ENCODE peak calls at places on chromosomes 6 and 20, in six cellular contexts. One of them, this sample, is unnamed.

GRCh38 chr6:170008386-170008785 is 257.0 kb downstream of the ERMARD start:
- DNase-seq in uterus: peak; percentile 5
- DNase-seq in stomach: no peak
- DNase-seq in body of pancreas: no peak
- DNase-seq in thoracic aorta: no peak
- DNase-seq in A549: no peak
- DNase-seq in this sample: no peak

GRCh38 chr20:59258103-59258705 is 42.2 kb upstream of the EDN3 start:
- DNase-seq in A549: no peak
- DNase-seq in body of pancreas: no peak
- DNase-seq in thoracic aorta: no peak
- DNase-seq in uterus: no peak
- DNase-seq in stomach: no peak
- DNase-seq in this sample: no peak

GRCh38 chr6:168469198-168469943 is 28.4 kb downstream of the SMOC2 start:
- DNase-seq in thoracic aorta: no peak
- DNase-seq in A549: no peak
- DNase-seq in body of pancreas: no peak
- DNase-seq in stomach: no peak
- DNase-seq in uterus: peak; percentile 69
- DNase-seq in this sample: no peak

GRCh38 chr6:137494281-137494966 is at the start of gene OLIG3:
- DNase-seq in thoracic aorta: no peak
- DNase-seq in A549: no peak
- DNase-seq in stomach: no peak
- DNase-seq in body of pancreas: no peak
- DNase-seq in uterus: no peak
- DNase-seq in this sample: no peak

GRCh38 chr6:710601-711571 is 17.9 kb upstream of the EXOC2 start:
- DNase-seq in stomach: peak; percentile 61
- DNase-seq in uterus: peak; percentile 53
- DNase-seq in A549: peak; percentile 19
- DNase-seq in body of pancreas: peak; percentile 15
- DNase-seq in thoracic aorta: peak; percentile 15
- DNase-seq in this sample: peak; percentile 58

GRCh38 chr6:105892577-105893262 is 193.4 kb upstream of the PRDM1 start:
- DNase-seq in A549: no peak
- DNase-seq in thoracic aorta: no peak
- DNase-seq in stomach: peak; percentile 45
- DNase-seq in body of pancreas: peak; percentile 54
- DNase-seq in uterus: no peak
- DNase-seq in this sample: no peak

GRCh38 chr6:119844385-119844784 is 494.8 kb upstream of the MAN1A1 start:
- DNase-seq in body of pancreas: no peak
- DNase-seq in thoracic aorta: no peak
- DNase-seq in stomach: no peak
- DNase-seq in A549: no peak
- DNase-seq in uterus: no peak
- DNase-seq in this sample: no peak

GRCh38 chr6:121838842-121839241 is 403.4 kb downstream of the GJA1 start:
- DNase-seq in thoracic aorta: no peak
- DNase-seq in A549: no peak
- DNase-seq in uterus: no peak
- DNase-seq in stomach: no peak
- DNase-seq in body of pancreas: no peak
- DNase-seq in this sample: no peak

GRCh38 chr6:41965429-41966213 is 24.0 kb upstream of the CCND3 start:
- DNase-seq in stomach: no peak
- DNase-seq in thoracic aorta: no peak
- DNase-seq in uterus: no peak
- DNase-seq in A549: no peak
- DNase-seq in body of pancreas: no peak
- DNase-seq in this sample: no peak

GRCh38 chr6:10138917-10139316 is 276.0 kb downstream of the TFAP2A start:
- DNase-seq in uterus: no peak
- DNase-seq in thoracic aorta: no peak
- DNase-seq in stomach: no peak
- DNase-seq in body of pancreas: no peak
- DNase-seq in A549: no peak
- DNase-seq in this sample: no peak

GRCh38 chr6:82567621-82568020 is 204.0 kb downstream of the TPBG start:
- DNase-seq in uterus: no peak
- DNase-seq in stomach: no peak
- DNase-seq in thoracic aorta: no peak
- DNase-seq in A549: no peak
- DNase-seq in body of pancreas: no peak
- DNase-seq in this sample: no peak

GRCh38 chr6:83708546-83708969 is 343 bp downstream of the SNAP91 start:
- DNase-seq in thoracic aorta: no peak
- DNase-seq in stomach: no peak
- DNase-seq in uterus: no peak
- DNase-seq in A549: no peak
- DNase-seq in body of pancreas: no peak
- DNase-seq in this sample: no peak

GRCh38 chr20:63090682-63091571 is 84.2 kb upstream of the BHLHE23 start:
- DNase-seq in thoracic aorta: no peak
- DNase-seq in A549: no peak
- DNase-seq in stomach: no peak
- DNase-seq in uterus: peak; percentile 7
- DNase-seq in body of pancreas: no peak
- DNase-seq in this sample: peak; percentile 29

GRCh38 chr6:296151-297122 is 4.2 kb downstream of the DUSP22 start:
- DNase-seq in uterus: no peak
- DNase-seq in body of pancreas: no peak
- DNase-seq in thoracic aorta: no peak
- DNase-seq in stomach: no peak
- DNase-seq in A549: no peak
- DNase-seq in this sample: peak; percentile 68

GRCh38 chr6:99573980-99574617 is 5.6 kb upstream of the CCNC start:
- DNase-seq in stomach: no peak
- DNase-seq in body of pancreas: no peak
- DNase-seq in uterus: no peak
- DNase-seq in A549: no peak
- DNase-seq in thoracic aorta: no peak
- DNase-seq in this sample: no peak

GRCh38 chr6:99563056-99563723 is 5.3 kb downstream of the CCNC start:
- DNase-seq in body of pancreas: no peak
- DNase-seq in A549: no peak
- DNase-seq in stomach: no peak
- DNase-seq in uterus: no peak
- DNase-seq in thoracic aorta: no peak
- DNase-seq in this sample: no peak

GRCh38 chr6:99568103-99568933 is at the start of gene CCNC:
- DNase-seq in body of pancreas: peak; percentile 94
- DNase-seq in A549: peak; percentile 87
- DNase-seq in stomach: peak; percentile 93
- DNase-seq in uterus: peak; percentile 95
- DNase-seq in thoracic aorta: peak; percentile 66
- DNase-seq in this sample: peak; percentile 94
- TF ChIP-seq CTCF in body of pancreas: no peak
- TF ChIP-seq CTCF in A549: no peak
- TF ChIP-seq CTCF in stomach: no peak
- TF ChIP-seq CTCF in uterus: no peak
- TF ChIP-seq CTCF in thoracic aorta: no peak
- TF ChIP-seq CTCF in this sample: no peak

GRCh38 chr20:32037929-32038328 is 14.1 kb upstream of the HCK start:
- DNase-seq in A549: no peak
- DNase-seq in stomach: no peak
- DNase-seq in body of pancreas: no peak
- DNase-seq in uterus: no peak
- DNase-seq in thoracic aorta: no peak
- DNase-seq in this sample: no peak

GRCh38 chr20:32035398-32035852 is 16.6 kb upstream of the HCK start:
- DNase-seq in thoracic aorta: no peak
- DNase-seq in stomach: no peak
- DNase-seq in uterus: no peak
- DNase-seq in body of pancreas: no peak
- DNase-seq in A549: no peak
- DNase-seq in this sample: no peak

GRCh38 chr20:32034581-32035397 is 17.3 kb upstream of the HCK start:
- DNase-seq in A549: no peak
- DNase-seq in uterus: no peak
- DNase-seq in body of pancreas: no peak
- DNase-seq in stomach: no peak
- DNase-seq in thoracic aorta: no peak
- DNase-seq in this sample: no peak

GRCh38 chr20:32036252-32036651 is 15.8 kb upstream of the HCK start:
- DNase-seq in thoracic aorta: no peak
- DNase-seq in A549: no peak
- DNase-seq in uterus: no peak
- DNase-seq in stomach: no peak
- DNase-seq in body of pancreas: no peak
- DNase-seq in this sample: no peak

DNA sequence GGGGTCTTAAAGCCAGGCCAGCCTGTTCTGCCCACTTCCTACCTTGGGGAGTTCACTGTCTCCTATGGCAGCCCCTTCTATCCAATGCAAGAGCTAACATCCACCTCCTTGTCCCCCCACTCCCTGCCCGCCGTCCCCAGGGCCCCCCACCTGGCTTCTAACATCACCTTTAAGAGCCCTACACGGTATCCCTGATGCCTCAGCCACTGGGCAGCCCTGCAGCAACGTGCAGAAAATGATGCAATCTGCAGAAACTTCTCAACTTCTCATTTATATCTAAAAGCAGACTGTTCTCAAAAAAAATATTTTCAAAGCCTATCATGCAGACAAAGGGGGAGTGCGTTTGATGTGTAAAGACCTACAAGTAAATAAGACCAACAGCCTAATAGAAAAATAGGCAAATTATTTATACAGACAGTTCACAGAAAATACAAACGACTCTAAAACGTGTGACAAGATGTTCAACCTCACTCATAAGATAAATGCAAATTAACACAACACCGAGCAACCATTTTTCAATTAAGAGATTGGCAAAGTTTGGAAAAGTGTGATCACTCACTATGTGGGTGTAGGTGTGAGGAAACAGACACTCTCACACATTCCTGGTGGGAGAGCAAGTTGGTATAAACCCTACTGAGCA is 15.2 kb upstream of the HCK start:
- DNase-seq in body of pancreas: no peak
- DNase-seq in uterus: no peak
- DNase-seq in thoracic aorta: no peak
- DNase-seq in A549: no peak
- DNase-seq in stomach: no peak
- DNase-seq in this sample: no peak
- H3K4me1 ChIP-seq in body of pancreas: peaks cover 2% of the 10 kb centered on the region
- H3K4me1 ChIP-seq in uterus: no peaks in the 10 kb centered on the region
- H3K4me1 ChIP-seq in thoracic aorta: no peaks in the 10 kb centered on the region
- H3K4me1 ChIP-seq in A549: peaks cover 16% of the 10 kb centered on the region
- H3K4me1 ChIP-seq in stomach: peaks cover under 1% of the 10 kb centered on the region
- H3K4me1 ChIP-seq in this sample: no peaks in the 10 kb centered on the region

GRCh38 chr20:39871013-39871412 is 818.0 kb downstream of the MAFB start:
- DNase-seq in thoracic aorta: no peak
- DNase-seq in A549: no peak
- DNase-seq in uterus: no peak
- DNase-seq in stomach: no peak
- DNase-seq in body of pancreas: no peak
- DNase-seq in this sample: no peak

GRCh38 chr20:39862613-39863012 is 826.4 kb downstream of the MAFB start:
- DNase-seq in A549: no peak
- DNase-seq in uterus: no peak
- DNase-seq in body of pancreas: no peak
- DNase-seq in stomach: no peak
- DNase-seq in thoracic aorta: no peak
- DNase-seq in this sample: no peak

GRCh38 chr20:39861381-39861780 is 827.7 kb downstream of the MAFB start:
- DNase-seq in body of pancreas: no peak
- DNase-seq in stomach: no peak
- DNase-seq in A549: no peak
- DNase-seq in thoracic aorta: no peak
- DNase-seq in uterus: no peak
- DNase-seq in this sample: no peak

DNA sequence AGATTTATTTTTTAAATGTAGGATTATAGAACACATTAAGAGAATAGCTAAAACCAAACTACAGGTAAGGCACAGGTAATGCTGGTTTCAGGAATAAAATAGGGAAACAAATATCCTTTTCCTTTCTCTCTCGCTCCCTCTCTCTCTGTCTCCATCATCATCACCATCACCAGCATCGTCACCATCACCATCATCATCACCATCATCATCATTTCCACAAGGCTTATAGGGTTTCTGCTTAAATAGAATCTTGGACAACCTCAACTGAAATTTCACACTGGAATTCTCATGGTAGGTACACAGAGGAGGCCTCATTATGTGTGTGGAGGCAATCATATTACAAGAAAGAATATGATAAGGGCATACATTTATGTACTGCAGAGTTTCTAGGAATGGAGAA is 823.6 kb downstream of the MAFB start:
- DNase-seq in body of pancreas: no peak
- DNase-seq in stomach: no peak
- DNase-seq in uterus: no peak
- DNase-seq in A549: no peak
- DNase-seq in thoracic aorta: no peak
- DNase-seq in this sample: no peak
- H3K9me3 ChIP-seq in body of pancreas: no peaks in the 10 kb centered on the region
- H3K9me3 ChIP-seq in stomach: no peaks in the 10 kb centered on the region
- H3K9me3 ChIP-seq in uterus: no peaks in the 10 kb centered on the region
- H3K9me3 ChIP-seq in A549: no peaks in the 10 kb centered on the region
- H3K9me3 ChIP-seq in thoracic aorta: no peaks in the 10 kb centered on the region
- H3K9me3 ChIP-seq in this sample: no peaks in the 10 kb centered on the region

GRCh38 chr6:129498950-129499870 is 210.8 kb downstream of the ARHGAP18 start:
- DNase-seq in stomach: no peak
- DNase-seq in A549: peak; percentile 20
- DNase-seq in thoracic aorta: no peak
- DNase-seq in uterus: no peak
- DNase-seq in body of pancreas: no peak
- DNase-seq in this sample: peak; percentile 48

GRCh38 chr6:129502261-129502660 is 207.7 kb downstream of the ARHGAP18 start:
- DNase-seq in A549: no peak
- DNase-seq in uterus: no peak
- DNase-seq in thoracic aorta: no peak
- DNase-seq in body of pancreas: no peak
- DNase-seq in stomach: no peak
- DNase-seq in this sample: no peak

GRCh38 chr6:129501401-129502051 is 208.5 kb downstream of the ARHGAP18 start:
- DNase-seq in uterus: peak; percentile 65
- DNase-seq in thoracic aorta: peak; percentile 13
- DNase-seq in body of pancreas: no peak
- DNase-seq in stomach: peak; percentile 33
- DNase-seq in A549: no peak
- DNase-seq in this sample: no peak

GRCh38 chr6:129499871-129500219 is 210.1 kb downstream of the ARHGAP18 start:
- DNase-seq in thoracic aorta: no peak
- DNase-seq in A549: no peak
- DNase-seq in uterus: no peak
- DNase-seq in body of pancreas: no peak
- DNase-seq in stomach: no peak
- DNase-seq in this sample: no peak

DNA sequence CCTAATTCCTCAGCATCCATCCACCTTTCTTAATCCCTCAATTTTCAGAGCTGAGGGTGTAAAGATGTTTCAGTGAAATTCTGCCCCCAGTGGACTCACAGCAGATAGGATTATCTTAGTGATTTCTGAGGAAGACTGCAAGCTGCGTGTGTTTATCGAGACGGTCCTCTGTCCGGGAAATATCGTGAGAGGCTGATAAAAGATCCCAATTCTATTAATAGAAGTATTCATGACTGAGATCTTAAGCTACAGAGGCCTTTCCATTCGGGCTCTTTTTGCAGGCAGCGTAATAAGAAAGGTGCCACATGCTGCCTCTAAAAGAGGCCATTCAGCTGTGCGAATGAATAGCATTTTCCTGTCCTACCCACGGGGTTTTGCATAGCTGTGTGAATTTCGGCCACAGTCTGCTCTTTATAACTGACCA is 209.0 kb downstream of the ARHGAP18 start:
- DNase-seq in uterus: no peak
- DNase-seq in A549: peak; percentile 32
- DNase-seq in body of pancreas: no peak
- DNase-seq in thoracic aorta: no peak
- DNase-seq in stomach: no peak
- DNase-seq in this sample: no peak
- TF ChIP-seq CTCF in uterus: no peak
- TF ChIP-seq CTCF in A549: peak; percentile 43
- TF ChIP-seq CTCF in body of pancreas: no peak
- TF ChIP-seq CTCF in thoracic aorta: no peak
- TF ChIP-seq CTCF in stomach: no peak
- TF ChIP-seq CTCF in this sample: no peak

This sample was measured in mucosa of descending colon.